ENCODE peak calls at places on chromosome 3, in nine cellular contexts. One of them, this sample, is unnamed.

GRCh38 chr3:178392553-178392952 is 143.7 kb upstream of the KCNMB2 start:
- DNase-seq in mucosa of descending colon: no peak
- DNase-seq in MCF 10A: peak; percentile 38
- DNase-seq in NCI-H748 treated with DMSO at 0.1 percent for 48 hours: no peak
- DNase-seq in non-pigmented ciliary epithelial cell: no peak
- DNase-seq in right cardiac atrium: no peak
- DNase-seq in NCI-H2227 treated with DMSO at 0.1 percent for 48 hours: no peak
- DNase-seq in GM23248: peak; percentile 87
- DNase-seq in NCI-H1092: no peak
- DNase-seq in this sample: peak; percentile 75

GRCh38 chr3:148599478-148599877 is 98.2 kb upstream of the AGTR1 start:
- DNase-seq in mucosa of descending colon: no peak
- DNase-seq in MCF 10A: no peak
- DNase-seq in NCI-H748 treated with DMSO at 0.1 percent for 48 hours: no peak
- DNase-seq in non-pigmented ciliary epithelial cell: no peak
- DNase-seq in right cardiac atrium: no peak
- DNase-seq in NCI-H2227 treated with DMSO at 0.1 percent for 48 hours: no peak
- DNase-seq in GM23248: no peak
- DNase-seq in NCI-H1092: no peak
- DNase-seq in this sample: no peak

GRCh38 chr3:52827441-52827840 is 3.0 kb downstream of the ITIH4 start:
- DNase-seq in mucosa of descending colon: no peak
- DNase-seq in MCF 10A: peak; percentile 38
- DNase-seq in NCI-H748 treated with DMSO at 0.1 percent for 48 hours: no peak
- DNase-seq in non-pigmented ciliary epithelial cell: no peak
- DNase-seq in right cardiac atrium: no peak
- DNase-seq in NCI-H2227 treated with DMSO at 0.1 percent for 48 hours: no peak
- DNase-seq in GM23248: peak; percentile 49
- DNase-seq in NCI-H1092: no peak
- DNase-seq in this sample: no peak

GRCh38 chr3:110419096-110419495 is 652.5 kb upstream of the NECTIN3 start:
- DNase-seq in mucosa of descending colon: no peak
- DNase-seq in MCF 10A: peak; percentile 6
- DNase-seq in NCI-H748 treated with DMSO at 0.1 percent for 48 hours: no peak
- DNase-seq in non-pigmented ciliary epithelial cell: no peak
- DNase-seq in right cardiac atrium: no peak
- DNase-seq in NCI-H2227 treated with DMSO at 0.1 percent for 48 hours: no peak
- DNase-seq in GM23248: peak; percentile 3
- DNase-seq in NCI-H1092: no peak
- DNase-seq in this sample: no peak

GRCh38 chr3:101803152-101803782 is 24.3 kb downstream of the NXPE3 start:
- DNase-seq in mucosa of descending colon: no peak
- DNase-seq in MCF 10A: peak; percentile 87
- DNase-seq in NCI-H748 treated with DMSO at 0.1 percent for 48 hours: peak; percentile 44
- DNase-seq in non-pigmented ciliary epithelial cell: no peak
- DNase-seq in right cardiac atrium: no peak
- DNase-seq in NCI-H2227 treated with DMSO at 0.1 percent for 48 hours: peak; percentile 67
- DNase-seq in GM23248: peak; percentile 77
- DNase-seq in NCI-H1092: peak; percentile 74
- DNase-seq in this sample: peak; percentile 67

GRCh38 chr3:168219530-168219929 is 123.8 kb upstream of the GOLIM4 start:
- DNase-seq in mucosa of descending colon: no peak
- DNase-seq in MCF 10A: no peak
- DNase-seq in NCI-H748 treated with DMSO at 0.1 percent for 48 hours: no peak
- DNase-seq in non-pigmented ciliary epithelial cell: no peak
- DNase-seq in right cardiac atrium: no peak
- DNase-seq in NCI-H2227 treated with DMSO at 0.1 percent for 48 hours: no peak
- DNase-seq in GM23248: no peak
- DNase-seq in NCI-H1092: no peak
- DNase-seq in this sample: no peak

GRCh38 chr3:48614044-48614443 is 4.6 kb upstream of the UQCRC1 start:
- DNase-seq in mucosa of descending colon: no peak
- DNase-seq in MCF 10A: peak; percentile 83
- DNase-seq in NCI-H748 treated with DMSO at 0.1 percent for 48 hours: no peak
- DNase-seq in non-pigmented ciliary epithelial cell: no peak
- DNase-seq in right cardiac atrium: no peak
- DNase-seq in NCI-H2227 treated with DMSO at 0.1 percent for 48 hours: no peak
- DNase-seq in GM23248: peak; percentile 85
- DNase-seq in NCI-H1092: no peak
- DNase-seq in this sample: no peak

GRCh38 chr3:4409415-4409814 is 57.7 kb downstream of the SUMF1 start:
- DNase-seq in mucosa of descending colon: no peak
- DNase-seq in MCF 10A: no peak
- DNase-seq in NCI-H748 treated with DMSO at 0.1 percent for 48 hours: no peak
- DNase-seq in non-pigmented ciliary epithelial cell: no peak
- DNase-seq in right cardiac atrium: no peak
- DNase-seq in NCI-H2227 treated with DMSO at 0.1 percent for 48 hours: no peak
- DNase-seq in GM23248: no peak
- DNase-seq in NCI-H1092: no peak
- DNase-seq in this sample: no peak

GRCh38 chr3:44355634-44356033 is 17.1 kb downstream of the TCAIM start:
- DNase-seq in mucosa of descending colon: no peak
- DNase-seq in MCF 10A: peak; percentile 75
- DNase-seq in NCI-H748 treated with DMSO at 0.1 percent for 48 hours: no peak
- DNase-seq in non-pigmented ciliary epithelial cell: peak; percentile 73
- DNase-seq in right cardiac atrium: peak; percentile 17
- DNase-seq in NCI-H2227 treated with DMSO at 0.1 percent for 48 hours: no peak
- DNase-seq in GM23248: peak; percentile 91
- DNase-seq in NCI-H1092: no peak
- DNase-seq in this sample: peak; percentile 36

GRCh38 chr3:377158-377561 is 180.6 kb downstream of the CHL1 start:
- DNase-seq in mucosa of descending colon: no peak
- DNase-seq in MCF 10A: peak; percentile 24
- DNase-seq in NCI-H748 treated with DMSO at 0.1 percent for 48 hours: peak; percentile 54
- DNase-seq in non-pigmented ciliary epithelial cell: no peak
- DNase-seq in right cardiac atrium: no peak
- DNase-seq in NCI-H2227 treated with DMSO at 0.1 percent for 48 hours: peak; percentile 44
- DNase-seq in GM23248: peak; percentile 48
- DNase-seq in NCI-H1092: no peak
- DNase-seq in this sample: peak; percentile 16

GRCh38 chr3:58899159-58899952 is 150.5 kb downstream of the CFAP20DC start:
- DNase-seq in mucosa of descending colon: peak; percentile 47
- DNase-seq in MCF 10A: peak; percentile 1
- DNase-seq in NCI-H748 treated with DMSO at 0.1 percent for 48 hours: no peak
- DNase-seq in non-pigmented ciliary epithelial cell: no peak
- DNase-seq in right cardiac atrium: peak; percentile 78
- DNase-seq in NCI-H2227 treated with DMSO at 0.1 percent for 48 hours: no peak
- DNase-seq in GM23248: peak; percentile 12
- DNase-seq in NCI-H1092: no peak
- DNase-seq in this sample: no peak

GRCh38 chr3:13346481-13347389 is 73.4 kb downstream of the NUP210 start:
- DNase-seq in mucosa of descending colon: no peak
- DNase-seq in MCF 10A: no peak
- DNase-seq in NCI-H748 treated with DMSO at 0.1 percent for 48 hours: no peak
- DNase-seq in non-pigmented ciliary epithelial cell: no peak
- DNase-seq in right cardiac atrium: no peak
- DNase-seq in NCI-H2227 treated with DMSO at 0.1 percent for 48 hours: no peak
- DNase-seq in GM23248: no peak
- DNase-seq in NCI-H1092: peak; percentile 5
- DNase-seq in this sample: peak; percentile 28

GRCh38 chr3:186883686-186884058 is 41.2 kb downstream of the ADIPOQ start:
- DNase-seq in mucosa of descending colon: no peak
- DNase-seq in MCF 10A: no peak
- DNase-seq in NCI-H748 treated with DMSO at 0.1 percent for 48 hours: no peak
- DNase-seq in non-pigmented ciliary epithelial cell: no peak
- DNase-seq in right cardiac atrium: no peak
- DNase-seq in NCI-H2227 treated with DMSO at 0.1 percent for 48 hours: no peak
- DNase-seq in GM23248: no peak
- DNase-seq in NCI-H1092: no peak
- DNase-seq in this sample: no peak